ENCODE peak calls at places on chromosomes 5 and 9, in six cellular contexts. Y is neural progenitor cell; A is CD4-positive, alpha-beta memory T cell; R is naive thymus-derived CD4-positive, alpha-beta T cell; W is sigmoid colon; X is right cardiac atrium. N is an unnamed sample.

GRCh38 chr5:103446813-103447212 is 115.8 kb downstream of the NUDT12 start:
- DNase-seq in Y (no peak), A (no peak), R (no peak), W (no peak), X (no peak), N (no peak)

GRCh38 chr5:134543820-134544692 is 18.6 kb downstream of the JADE2 start:
- DNase-seq in Y (no peak), A (peak), R (peak), W (no peak), X (peak), N (peak)

GRCh38 chr5:127298036-127298429 is 7.4 kb downstream of the MEGF10 start:
- DNase-seq in Y (no peak), A (no peak), R (no peak), W (no peak), X (no peak), N (no peak)

GRCh38 chr9:135555203-135555602 is 6.4 kb upstream of the PAEP start:
- DNase-seq in Y (no peak), A (no peak), R (no peak), W (no peak), X (no peak), N (no peak)

GRCh38 chr5:150138551-150139265 is 16.9 kb downstream of the PDGFRB start:
- DNase-seq in Y (peak), A (no peak), R (no peak), W (no peak), X (peak), N (no peak)

GRCh38 chr5:131379071-131379538 is 115.3 kb downstream of the CDC42SE2 start:
- DNase-seq in Y (no peak), A (peak), R (no peak), W (no peak), X (no peak), N (no peak)

GRCh38 chr5:79508354-79508753 is 5.6 kb downstream of the HOMER1 start:
- DNase-seq in Y (peak), A (no peak), R (no peak), W (no peak), X (no peak), N (no peak)

GRCh38 chr5:160743027-160743426 is 109.0 kb downstream of the ATP10B start:
- DNase-seq in Y (no peak), A (no peak), R (no peak), W (no peak), X (no peak), N (no peak)

GRCh38 chr5:158485604-158486081 is 614.1 kb downstream of the EBF1 start:
- DNase-seq in Y (no peak), A (no peak), R (no peak), W (peak), X (peak), N (no peak)

GRCh38 chr9:125843646-125844045 is 96.5 kb downstream of the PBX3 start:
- DNase-seq in Y (peak), A (no peak), R (no peak), W (peak), X (no peak), N (no peak)

GRCh38 chr5:148620696-148621095 is 33.6 kb downstream of the HTR4 start:
- DNase-seq in Y (no peak), A (peak), R (peak), W (no peak), X (no peak), N (no peak)

GRCh38 chr5:169626779-169627178 is 10.3 kb upstream of the DOCK2 start:
- DNase-seq in Y (no peak), A (no peak), R (no peak), W (no peak), X (no peak), N (no peak)

GRCh38 chr9:90038778-90039177 is 434.0 kb downstream of the GADD45G start:
- DNase-seq in Y (peak), A (no peak), R (no peak), W (no peak), X (no peak), N (no peak)

GRCh38 chr9:135554718-135555117 is 6.8 kb upstream of the PAEP start:
- DNase-seq in Y (no peak), A (no peak), R (no peak), W (no peak), X (no peak), N (no peak)

GRCh38 chr9:114893622-114894021 is 36.8 kb downstream of the TNFSF8 start:
- DNase-seq in Y (no peak), A (no peak), R (no peak), W (no peak), X (no peak), N (no peak)

GRCh38 chr9:126384926-126385325 is 58.3 kb downstream of the MVB12B start:
- DNase-seq in Y (no peak), A (no peak), R (no peak), W (no peak), X (no peak), N (no peak)

GRCh38 chr5:128227984-128228383 is 144.4 kb downstream of the SLC12A2 start:
- DNase-seq in Y (no peak), A (no peak), R (no peak), W (no peak), X (no peak), N (no peak)

GRCh38 chr5:94010814-94011213 is 269.4 kb upstream of the POU5F2 start:
- DNase-seq in Y (no peak), A (no peak), R (no peak), W (no peak), X (no peak), N (no peak)

GRCh38 chr5:36600847-36601527 is 5.4 kb upstream of the SLC1A3 start:
- DNase-seq in Y (no peak), A (no peak), R (no peak), W (no peak), X (no peak), N (no peak)

GRCh38 chr9:99431103-99431502 is 209.0 kb downstream of the SEC61B start:
- DNase-seq in Y (no peak), A (no peak), R (no peak), W (no peak), X (no peak), N (no peak)

GRCh38 chr9:137745541-137745991 is 126.8 kb downstream of the EHMT1 start:
- DNase-seq in Y (no peak), A (peak), R (no peak), W (no peak), X (no peak), N (no peak)

GRCh38 chr9:96080364-96080763 is 204.9 kb downstream of the ERCC6L2 start:
- DNase-seq in Y (no peak), A (no peak), R (no peak), W (peak), X (no peak), N (peak)
- H3K27ac ChIP-seq in Y (no peak), A (no peak), R (no peak), W (peak), X (no peak), N (peak)

GRCh38 chr5:10636363-10637142 is 72.7 kb downstream of the ANKRD33B start:
- DNase-seq in Y (no peak), A (no peak), R (no peak), W (no peak), X (no peak), N (no peak)
- H3K27ac ChIP-seq in Y (no peak), A (no peak), R (no peak), W (no peak), X (no peak), N (no peak)

GRCh38 chr5:165617491-165617890 is 2112.1 kb downstream of the MAT2B start:
- DNase-seq in Y (no peak), A (no peak), R (no peak), W (no peak), X (no peak), N (no peak)

GRCh38 chr5:165620394-165620793 is 2115.0 kb downstream of the MAT2B start:
- DNase-seq in Y (no peak), A (no peak), R (no peak), W (peak), X (peak), N (no peak)

GRCh38 chr5:165616550-165617430 is 2111.4 kb downstream of the MAT2B start:
- DNase-seq in Y (peak), A (no peak), R (no peak), W (no peak), X (no peak), N (no peak)
- H3K27ac ChIP-seq in Y (no peak), A (no peak), R (no peak), W (no peak), X (no peak), N (no peak)

DNA sequence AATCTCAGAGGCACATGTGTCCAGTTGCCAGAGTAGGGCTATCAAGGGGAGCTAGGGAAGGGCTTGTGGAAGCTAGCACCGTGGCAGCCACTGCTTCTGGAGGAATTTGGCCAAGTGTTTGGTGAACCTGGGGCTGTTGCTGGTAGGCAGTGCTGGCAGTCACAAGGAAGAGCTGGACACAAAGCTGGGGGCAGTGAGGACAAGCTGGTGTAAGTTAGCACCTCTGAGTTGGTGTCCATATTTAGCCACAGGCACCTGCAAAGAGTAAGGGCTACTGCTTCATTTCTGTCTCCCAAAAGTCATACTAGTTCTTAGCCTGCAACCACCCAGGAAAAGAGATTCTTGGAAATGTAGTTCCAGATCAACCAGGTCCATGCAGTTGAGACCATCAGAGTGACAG is 359.4 kb downstream of the CSNK1G3 start:
- DNase-seq in Y (no peak), A (no peak), R (no peak), W (no peak), X (no peak), N (no peak)
- H3K27ac ChIP-seq in Y (no peak), A (no peak), R (no peak), W (no peak), X (no peak), N (no peak)

GRCh38 chr9:115992834-115993233 is 160.8 kb upstream of the PAPPA start:
- DNase-seq in Y (no peak), A (no peak), R (no peak), W (no peak), X (no peak), N (no peak)
- H3K27ac ChIP-seq in Y (no peak), A (no peak), R (no peak), W (no peak), X (no peak), N (no peak)

N was measured in RWPE2.